ENCODE peak calls at places on chromosomes 13 and 19, in nine cellular contexts. J, W, V, I, E, T, N, A and Y are unnamed samples.

GRCh38 chr13:113947321-113948033 is 26.4 kb downstream of the C13orf46 start:
- DNase-seq in W (no peak), J (no peak), T (no peak), E (peak; percentile 19), V (no peak), A (no peak), N (no peak), I (peak; percentile 48), Y (no peak)

GRCh38 chr13:50456111-50456510 is 387.4 kb downstream of the DLEU7 start:
- DNase-seq in I (no peak), E (no peak), T (no peak), W (no peak), N (no peak), V (no peak), J (no peak), A (no peak), Y (no peak)

GRCh38 chr19:33284756-33285155 is 17.6 kb downstream of the CEBPA start:
- DNase-seq in I (no peak), T (no peak), N (no peak), W (no peak), J (no peak), A (no peak), E (peak; percentile 37), V (no peak), Y (no peak)

GRCh38 chr13:99894835-99895427 is 76.6 kb downstream of the ZIC5 start:
- DNase-seq in E (no peak), W (no peak), A (no peak), T (no peak), I (no peak), V (no peak), J (no peak), N (no peak), Y (no peak)

GRCh38 chr19:29598036-29598435 is 8.0 kb upstream of the POP4 start:
- DNase-seq in V (no peak), T (no peak), I (no peak), E (no peak), J (no peak), N (no peak), A (no peak), W (no peak), Y (no peak)

GRCh38 chr13:61170791-61171330 is 244.8 kb downstream of the PCDH20 start:
- DNase-seq in A (no peak), T (no peak), W (no peak), E (no peak), N (no peak), V (no peak), I (no peak), J (no peak), Y (no peak)

GRCh38 chr19:55369651-55370304 is 485 bp downstream of the IL11 start:
- DNase-seq in T (no peak), I (no peak), N (no peak), J (no peak), E (peak; percentile 51), V (no peak), W (peak; percentile 48), A (no peak), Y (no peak)

GRCh38 chr19:46384396-46384795 is 29.0 kb downstream of the CCDC8 start:
- DNase-seq in W (no peak), T (no peak), V (no peak), I (peak; percentile 47), J (no peak), N (no peak), A (no peak), E (no peak), Y (no peak)

GRCh38 chr13:41457589-41458186 is 338 bp downstream of the RGCC start:
- DNase-seq in E (peak; percentile 51), V (no peak), W (no peak), T (no peak), J (peak; percentile 52), N (no peak), A (peak; percentile 33), I (no peak), Y (peak; percentile 25)

GRCh38 chr13:59211636-59212035 is 952.1 kb downstream of the DIAPH3 start:
- DNase-seq in A (no peak), V (no peak), E (no peak), J (no peak), N (no peak), T (no peak), I (no peak), W (no peak), Y (no peak)

GRCh38 chr13:105333416-105333815 is 1202.0 kb downstream of the EFNB2 start:
- DNase-seq in N (no peak), J (no peak), W (no peak), E (peak; percentile 9), A (no peak), I (no peak), T (no peak), V (no peak), Y (no peak)

GRCh38 chr13:28467034-28467433 is 27.9 kb downstream of the FLT1 start:
- DNase-seq in I (no peak), N (no peak), E (no peak), J (no peak), A (no peak), W (no peak), V (no peak), T (no peak), Y (no peak)

GRCh38 chr19:661427-662196 is 1.4 kb downstream of the RNF126 start:
- DNase-seq in T (no peak), A (no peak), E (no peak), W (peak; percentile 12), N (peak; percentile 61), J (peak; percentile 79), I (no peak), V (peak; percentile 58), Y (peak; percentile 44)

GRCh38 chr13:28754698-28755545 is 36.2 kb upstream of the SLC46A3 start:
- DNase-seq in N (no peak), A (peak; percentile 42), I (peak; percentile 71), V (no peak), W (peak; percentile 12), E (peak; percentile 23), T (no peak), J (no peak), Y (no peak)

DNA sequence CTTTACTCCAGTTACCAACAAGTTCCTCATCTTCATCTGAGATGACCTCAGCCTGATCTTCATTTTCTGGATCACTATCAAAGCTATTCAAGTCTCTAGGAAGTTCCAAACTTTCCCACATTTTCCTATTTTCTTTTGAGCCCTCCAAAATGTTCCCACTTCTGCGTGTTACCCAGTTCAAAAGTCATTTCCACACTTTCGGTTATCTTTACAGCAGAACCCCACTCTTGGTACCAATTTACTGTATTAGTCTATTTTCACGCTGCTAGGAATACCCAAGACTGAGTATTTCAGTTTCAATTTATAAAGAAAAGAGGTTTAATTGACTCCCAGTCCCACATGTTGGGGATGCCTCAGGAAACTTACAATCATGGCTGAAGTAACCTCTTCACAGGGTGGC is 274.3 kb downstream of the FGF9 start:
- DNase-seq in E (no peak), J (no peak), W (no peak), I (no peak), N (no peak), A (no peak), V (no peak), T (no peak), Y (no peak)
- H3K9me3 ChIP-seq in E (peaks cover 9% of the 10 kb centered on the region), J (peaks cover 21% of the 10 kb centered on the region), W (no peaks in the 10 kb centered on the region), I (no peaks in the 10 kb centered on the region), N (peaks cover 12% of the 10 kb centered on the region), A (no peaks in the 10 kb centered on the region), V (peaks cover 25% of the 10 kb centered on the region), T (peaks cover 6% of the 10 kb centered on the region), Y (no peaks in the 10 kb centered on the region)

DNA sequence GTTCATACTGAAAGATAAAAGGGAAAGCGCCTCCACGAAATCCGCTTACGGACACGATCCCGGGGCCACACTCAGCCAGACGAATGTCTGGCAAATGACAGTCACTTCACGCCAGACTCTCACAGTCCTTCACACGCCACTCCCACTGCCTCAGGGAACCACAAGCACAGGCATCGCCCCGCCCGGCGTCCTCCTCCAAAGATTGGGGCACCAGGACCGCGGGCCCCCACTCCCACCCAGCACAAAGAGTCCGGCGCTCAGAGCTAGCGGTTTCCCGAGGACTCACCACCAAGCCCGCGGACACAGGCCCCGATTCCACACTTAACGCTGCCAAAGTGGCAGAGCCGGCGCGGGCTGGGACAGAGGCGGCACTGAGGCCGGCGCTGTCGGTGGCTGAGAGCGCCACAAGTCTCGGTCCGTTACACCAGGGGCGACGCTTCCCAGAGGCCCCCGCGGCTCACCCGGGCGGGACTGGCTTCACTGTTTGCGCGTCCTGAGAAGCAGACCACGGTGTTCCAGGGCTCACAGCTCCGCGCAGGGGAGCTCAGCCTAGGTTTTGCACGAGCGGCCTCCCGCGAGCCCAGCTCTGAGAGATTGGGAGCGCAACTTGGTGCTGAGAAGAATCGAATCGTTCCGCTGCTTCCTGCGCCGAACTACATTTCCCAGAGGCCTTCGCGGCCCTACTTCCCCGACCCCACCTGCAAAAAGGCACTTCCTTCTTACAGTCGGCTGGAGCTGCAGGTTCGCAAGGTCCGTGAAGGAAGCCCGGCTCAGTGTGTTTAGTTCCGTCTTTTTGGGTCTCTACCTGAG is at the start of gene ZNF569:
- DNase-seq in J (peak; percentile 94), W (peak; percentile 91), T (peak; percentile 68), I (peak; percentile 93), N (peak; percentile 79), V (peak; percentile 79), A (peak; percentile 91), E (peak; percentile 94), Y (peak; percentile 79)
- H3K9me3 ChIP-seq in J (peaks cover 10% of the 10 kb centered on the region), W (no peaks in the 10 kb centered on the region), T (peaks cover 40% of the 10 kb centered on the region), I (no peaks in the 10 kb centered on the region), N (peaks cover 4% of the 10 kb centered on the region), V (peaks cover 24% of the 10 kb centered on the region), A (no peaks in the 10 kb centered on the region), E (no peaks in the 10 kb centered on the region), Y (peaks cover 11% of the 10 kb centered on the region)

DNA sequence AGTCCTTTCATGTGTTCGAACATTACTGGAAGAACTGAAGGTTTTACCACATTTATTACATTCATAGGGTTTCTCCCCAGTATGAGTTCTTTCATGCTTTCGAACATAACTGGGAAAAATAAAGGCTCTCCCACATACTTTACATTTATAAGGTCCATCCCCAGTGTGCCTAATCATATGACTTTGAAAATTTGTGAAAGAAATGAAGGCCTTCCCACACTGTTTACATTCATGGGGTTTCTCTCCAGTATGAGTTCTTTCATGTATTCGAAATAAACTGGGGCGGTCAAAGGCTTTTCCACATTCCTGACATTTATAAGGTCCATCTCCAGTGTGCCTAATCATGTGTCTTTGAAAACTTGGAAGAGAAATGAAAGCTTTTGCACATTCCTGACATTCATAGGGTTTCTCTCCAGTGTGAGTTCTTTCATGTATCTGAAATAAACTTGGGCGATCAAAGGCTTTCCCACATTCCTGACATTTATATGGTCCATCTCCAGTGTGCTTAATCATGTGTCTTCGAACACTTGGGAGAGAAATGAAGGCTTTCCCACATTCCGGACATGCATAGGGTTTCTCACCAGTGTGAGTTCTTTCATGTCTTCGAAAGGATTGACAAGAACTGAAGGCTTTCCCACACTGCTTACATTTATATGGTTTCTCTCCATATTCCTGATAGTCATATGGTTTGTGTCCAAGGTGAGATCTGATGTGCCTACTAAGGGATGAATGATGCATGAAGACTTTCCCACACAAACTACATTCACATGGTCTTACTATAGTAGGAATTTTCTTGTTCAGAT is 24.0 kb downstream of the ZNF564 start:
- DNase-seq in A (no peak), E (no peak), V (no peak), J (no peak), N (no peak), T (no peak), W (peak; percentile 8), I (no peak), Y (no peak)
- H3K9me3 ChIP-seq in A (peaks cover 46% of the 10 kb centered on the region), E (peaks cover 38% of the 10 kb centered on the region), V (peaks cover 98% of the 10 kb centered on the region), J (peaks cover 96% of the 10 kb centered on the region), N (peaks cover 76% of the 10 kb centered on the region), T (peaks cover 100% of the 10 kb centered on the region), W (peaks cover 24% of the 10 kb centered on the region), I (peaks cover 34% of the 10 kb centered on the region), Y (peaks cover 67% of the 10 kb centered on the region)

GRCh38 chr19:43858174-43858573 is 31.1 kb downstream of the ZNF283 start:
- DNase-seq in J (no peak), T (no peak), V (no peak), E (no peak), A (no peak), W (no peak), I (no peak), N (no peak), Y (no peak)
- H3K9me3 ChIP-seq in J (peaks cover 83% of the 10 kb centered on the region), T (peaks cover 100% of the 10 kb centered on the region), V (peaks cover 91% of the 10 kb centered on the region), E (peaks cover 6% of the 10 kb centered on the region), A (peaks cover 19% of the 10 kb centered on the region), W (peaks cover 11% of the 10 kb centered on the region), I (peaks cover 11% of the 10 kb centered on the region), N (peaks cover 42% of the 10 kb centered on the region), Y (peaks cover 17% of the 10 kb centered on the region)